ENCODE peak calls at places on chromosomes 5 and 9, in eight cellular contexts. One of them, this sample, is unnamed.

GRCh38 chr9:36991516-36992134 is 42.4 kb downstream of the PAX5 start:
- DNase-seq in activated CD4-positive, alpha-beta T cell treated with anti-CD3 and anti-CD28 coated beads, Interleukin-2, amount 50 U/mL, for 1 hour: peak
- DNase-seq in NCI-H1930: peak
- DNase-seq in RPMI7951: peak
- DNase-seq in C1 segment of cervical spinal cord: no peak
- DNase-seq in stimulated activated CD8-positive, alpha-beta memory T cell treated with anti-CD3 and anti-CD28 coated beads, Interleukin-7, amount 100 ng/mL, for 1 hour: no peak
- DNase-seq in CD4-positive, CD25-positive, alpha-beta regulatory T cell: no peak
- DNase-seq in foreskin fibroblast: no peak
- DNase-seq in this sample: no peak

GRCh38 chr9:21709464-21710058 is 92.9 kb upstream of the MTAP start:
- DNase-seq in activated CD4-positive, alpha-beta T cell treated with anti-CD3 and anti-CD28 coated beads, Interleukin-2, amount 50 U/mL, for 1 hour: peak
- DNase-seq in NCI-H1930: peak
- DNase-seq in RPMI7951: peak
- DNase-seq in C1 segment of cervical spinal cord: no peak
- DNase-seq in stimulated activated CD8-positive, alpha-beta memory T cell treated with anti-CD3 and anti-CD28 coated beads, Interleukin-7, amount 100 ng/mL, for 1 hour: peak
- DNase-seq in CD4-positive, CD25-positive, alpha-beta regulatory T cell: peak
- DNase-seq in foreskin fibroblast: peak
- DNase-seq in this sample: no peak

GRCh38 chr5:81315336-81315735 is 13.9 kb downstream of the ZCCHC9 start:
- DNase-seq in activated CD4-positive, alpha-beta T cell treated with anti-CD3 and anti-CD28 coated beads, Interleukin-2, amount 50 U/mL, for 1 hour: no peak
- DNase-seq in NCI-H1930: no peak
- DNase-seq in RPMI7951: peak
- DNase-seq in C1 segment of cervical spinal cord: no peak
- DNase-seq in stimulated activated CD8-positive, alpha-beta memory T cell treated with anti-CD3 and anti-CD28 coated beads, Interleukin-7, amount 100 ng/mL, for 1 hour: no peak
- DNase-seq in CD4-positive, CD25-positive, alpha-beta regulatory T cell: no peak
- DNase-seq in foreskin fibroblast: peak
- DNase-seq in this sample: peak

GRCh38 chr9:92432350-92432749 is 8.1 kb upstream of the OMD start:
- DNase-seq in activated CD4-positive, alpha-beta T cell treated with anti-CD3 and anti-CD28 coated beads, Interleukin-2, amount 50 U/mL, for 1 hour: no peak
- DNase-seq in NCI-H1930: no peak
- DNase-seq in RPMI7951: no peak
- DNase-seq in C1 segment of cervical spinal cord: no peak
- DNase-seq in stimulated activated CD8-positive, alpha-beta memory T cell treated with anti-CD3 and anti-CD28 coated beads, Interleukin-7, amount 100 ng/mL, for 1 hour: no peak
- DNase-seq in CD4-positive, CD25-positive, alpha-beta regulatory T cell: no peak
- DNase-seq in foreskin fibroblast: peak
- DNase-seq in this sample: no peak

GRCh38 chr5:34519489-34520220 is 136.5 kb upstream of the RAI14 start:
- DNase-seq in activated CD4-positive, alpha-beta T cell treated with anti-CD3 and anti-CD28 coated beads, Interleukin-2, amount 50 U/mL, for 1 hour: no peak
- DNase-seq in NCI-H1930: no peak
- DNase-seq in RPMI7951: no peak
- DNase-seq in C1 segment of cervical spinal cord: no peak
- DNase-seq in stimulated activated CD8-positive, alpha-beta memory T cell treated with anti-CD3 and anti-CD28 coated beads, Interleukin-7, amount 100 ng/mL, for 1 hour: no peak
- DNase-seq in CD4-positive, CD25-positive, alpha-beta regulatory T cell: no peak
- DNase-seq in foreskin fibroblast: peak
- DNase-seq in this sample: no peak

GRCh38 chr5:111975133-111975532 is 218.1 kb upstream of the NREP start:
- DNase-seq in activated CD4-positive, alpha-beta T cell treated with anti-CD3 and anti-CD28 coated beads, Interleukin-2, amount 50 U/mL, for 1 hour: no peak
- DNase-seq in NCI-H1930: no peak
- DNase-seq in RPMI7951: no peak
- DNase-seq in C1 segment of cervical spinal cord: no peak
- DNase-seq in stimulated activated CD8-positive, alpha-beta memory T cell treated with anti-CD3 and anti-CD28 coated beads, Interleukin-7, amount 100 ng/mL, for 1 hour: no peak
- DNase-seq in CD4-positive, CD25-positive, alpha-beta regulatory T cell: no peak
- DNase-seq in foreskin fibroblast: no peak
- DNase-seq in this sample: no peak

GRCh38 chr9:94726495-94727191 is at the start of gene AOPEP:
- DNase-seq in activated CD4-positive, alpha-beta T cell treated with anti-CD3 and anti-CD28 coated beads, Interleukin-2, amount 50 U/mL, for 1 hour: peak
- DNase-seq in NCI-H1930: peak
- DNase-seq in RPMI7951: peak
- DNase-seq in C1 segment of cervical spinal cord: peak
- DNase-seq in stimulated activated CD8-positive, alpha-beta memory T cell treated with anti-CD3 and anti-CD28 coated beads, Interleukin-7, amount 100 ng/mL, for 1 hour: peak
- DNase-seq in CD4-positive, CD25-positive, alpha-beta regulatory T cell: peak
- DNase-seq in foreskin fibroblast: peak
- DNase-seq in this sample: peak

GRCh38 chr9:93677641-93678136 is 101.3 kb downstream of the PHF2 start:
- DNase-seq in activated CD4-positive, alpha-beta T cell treated with anti-CD3 and anti-CD28 coated beads, Interleukin-2, amount 50 U/mL, for 1 hour: no peak
- DNase-seq in NCI-H1930: no peak
- DNase-seq in RPMI7951: no peak
- DNase-seq in C1 segment of cervical spinal cord: no peak
- DNase-seq in stimulated activated CD8-positive, alpha-beta memory T cell treated with anti-CD3 and anti-CD28 coated beads, Interleukin-7, amount 100 ng/mL, for 1 hour: no peak
- DNase-seq in CD4-positive, CD25-positive, alpha-beta regulatory T cell: no peak
- DNase-seq in foreskin fibroblast: no peak
- DNase-seq in this sample: no peak

GRCh38 chr9:135980926-135981630 is 19.9 kb upstream of the UBAC1 start:
- DNase-seq in activated CD4-positive, alpha-beta T cell treated with anti-CD3 and anti-CD28 coated beads, Interleukin-2, amount 50 U/mL, for 1 hour: no peak
- DNase-seq in NCI-H1930: no peak
- DNase-seq in RPMI7951: no peak
- DNase-seq in C1 segment of cervical spinal cord: no peak
- DNase-seq in stimulated activated CD8-positive, alpha-beta memory T cell treated with anti-CD3 and anti-CD28 coated beads, Interleukin-7, amount 100 ng/mL, for 1 hour: no peak
- DNase-seq in CD4-positive, CD25-positive, alpha-beta regulatory T cell: no peak
- DNase-seq in foreskin fibroblast: no peak
- DNase-seq in this sample: no peak

GRCh38 chr9:133188006-133188842 is 20.8 kb downstream of the OBP2B start:
- DNase-seq in activated CD4-positive, alpha-beta T cell treated with anti-CD3 and anti-CD28 coated beads, Interleukin-2, amount 50 U/mL, for 1 hour: no peak
- DNase-seq in NCI-H1930: no peak
- DNase-seq in RPMI7951: peak
- DNase-seq in C1 segment of cervical spinal cord: no peak
- DNase-seq in stimulated activated CD8-positive, alpha-beta memory T cell treated with anti-CD3 and anti-CD28 coated beads, Interleukin-7, amount 100 ng/mL, for 1 hour: no peak
- DNase-seq in CD4-positive, CD25-positive, alpha-beta regulatory T cell: no peak
- DNase-seq in foreskin fibroblast: no peak
- DNase-seq in this sample: no peak

GRCh38 chr5:155591273-155591672 is 577.7 kb downstream of the KIF4B start:
- DNase-seq in activated CD4-positive, alpha-beta T cell treated with anti-CD3 and anti-CD28 coated beads, Interleukin-2, amount 50 U/mL, for 1 hour: no peak
- DNase-seq in NCI-H1930: no peak
- DNase-seq in RPMI7951: no peak
- DNase-seq in C1 segment of cervical spinal cord: no peak
- DNase-seq in stimulated activated CD8-positive, alpha-beta memory T cell treated with anti-CD3 and anti-CD28 coated beads, Interleukin-7, amount 100 ng/mL, for 1 hour: no peak
- DNase-seq in CD4-positive, CD25-positive, alpha-beta regulatory T cell: no peak
- DNase-seq in foreskin fibroblast: no peak
- DNase-seq in this sample: no peak

GRCh38 chr5:50963647-50964584 is 297.5 kb downstream of the PARP8 start:
- DNase-seq in activated CD4-positive, alpha-beta T cell treated with anti-CD3 and anti-CD28 coated beads, Interleukin-2, amount 50 U/mL, for 1 hour: no peak
- DNase-seq in NCI-H1930: no peak
- DNase-seq in RPMI7951: no peak
- DNase-seq in C1 segment of cervical spinal cord: no peak
- DNase-seq in stimulated activated CD8-positive, alpha-beta memory T cell treated with anti-CD3 and anti-CD28 coated beads, Interleukin-7, amount 100 ng/mL, for 1 hour: no peak
- DNase-seq in CD4-positive, CD25-positive, alpha-beta regulatory T cell: no peak
- DNase-seq in foreskin fibroblast: peak
- DNase-seq in this sample: no peak

GRCh38 chr5:125190232-125191051 is 444.0 kb upstream of the ZNF608 start:
- DNase-seq in activated CD4-positive, alpha-beta T cell treated with anti-CD3 and anti-CD28 coated beads, Interleukin-2, amount 50 U/mL, for 1 hour: no peak
- DNase-seq in NCI-H1930: no peak
- DNase-seq in RPMI7951: peak
- DNase-seq in C1 segment of cervical spinal cord: no peak
- DNase-seq in stimulated activated CD8-positive, alpha-beta memory T cell treated with anti-CD3 and anti-CD28 coated beads, Interleukin-7, amount 100 ng/mL, for 1 hour: no peak
- DNase-seq in CD4-positive, CD25-positive, alpha-beta regulatory T cell: no peak
- DNase-seq in foreskin fibroblast: peak
- DNase-seq in this sample: no peak

GRCh38 chr5:181119105-181119504 is 11.9 kb downstream of the OR2V1 start:
- DNase-seq in activated CD4-positive, alpha-beta T cell treated with anti-CD3 and anti-CD28 coated beads, Interleukin-2, amount 50 U/mL, for 1 hour: no peak
- DNase-seq in NCI-H1930: no peak
- DNase-seq in RPMI7951: no peak
- DNase-seq in C1 segment of cervical spinal cord: no peak
- DNase-seq in stimulated activated CD8-positive, alpha-beta memory T cell treated with anti-CD3 and anti-CD28 coated beads, Interleukin-7, amount 100 ng/mL, for 1 hour: no peak
- DNase-seq in CD4-positive, CD25-positive, alpha-beta regulatory T cell: no peak
- DNase-seq in foreskin fibroblast: no peak
- DNase-seq in this sample: no peak

GRCh38 chr5:191949-192690 is 825 bp downstream of the LRRC14B start:
- DNase-seq in activated CD4-positive, alpha-beta T cell treated with anti-CD3 and anti-CD28 coated beads, Interleukin-2, amount 50 U/mL, for 1 hour: no peak
- DNase-seq in NCI-H1930: no peak
- DNase-seq in RPMI7951: no peak
- DNase-seq in C1 segment of cervical spinal cord: no peak
- DNase-seq in stimulated activated CD8-positive, alpha-beta memory T cell treated with anti-CD3 and anti-CD28 coated beads, Interleukin-7, amount 100 ng/mL, for 1 hour: no peak
- DNase-seq in CD4-positive, CD25-positive, alpha-beta regulatory T cell: no peak
- DNase-seq in foreskin fibroblast: no peak
- DNase-seq in this sample: no peak

GRCh38 chr5:148666353-148666752 is 12.0 kb upstream of the HTR4 start:
- DNase-seq in activated CD4-positive, alpha-beta T cell treated with anti-CD3 and anti-CD28 coated beads, Interleukin-2, amount 50 U/mL, for 1 hour: no peak
- DNase-seq in NCI-H1930: no peak
- DNase-seq in RPMI7951: no peak
- DNase-seq in C1 segment of cervical spinal cord: no peak
- DNase-seq in stimulated activated CD8-positive, alpha-beta memory T cell treated with anti-CD3 and anti-CD28 coated beads, Interleukin-7, amount 100 ng/mL, for 1 hour: no peak
- DNase-seq in CD4-positive, CD25-positive, alpha-beta regulatory T cell: no peak
- DNase-seq in foreskin fibroblast: no peak
- DNase-seq in this sample: no peak

GRCh38 chr9:92795000-92795399 is 30.4 kb upstream of the BICD2 start:
- DNase-seq in activated CD4-positive, alpha-beta T cell treated with anti-CD3 and anti-CD28 coated beads, Interleukin-2, amount 50 U/mL, for 1 hour: no peak
- DNase-seq in NCI-H1930: no peak
- DNase-seq in RPMI7951: no peak
- DNase-seq in C1 segment of cervical spinal cord: no peak
- DNase-seq in stimulated activated CD8-positive, alpha-beta memory T cell treated with anti-CD3 and anti-CD28 coated beads, Interleukin-7, amount 100 ng/mL, for 1 hour: no peak
- DNase-seq in CD4-positive, CD25-positive, alpha-beta regulatory T cell: no peak
- DNase-seq in foreskin fibroblast: no peak
- DNase-seq in this sample: no peak

GRCh38 chr5:103514381-103514780 is 48.2 kb downstream of the NUDT12 start:
- DNase-seq in activated CD4-positive, alpha-beta T cell treated with anti-CD3 and anti-CD28 coated beads, Interleukin-2, amount 50 U/mL, for 1 hour: no peak
- DNase-seq in NCI-H1930: no peak
- DNase-seq in RPMI7951: no peak
- DNase-seq in C1 segment of cervical spinal cord: no peak
- DNase-seq in stimulated activated CD8-positive, alpha-beta memory T cell treated with anti-CD3 and anti-CD28 coated beads, Interleukin-7, amount 100 ng/mL, for 1 hour: no peak
- DNase-seq in CD4-positive, CD25-positive, alpha-beta regulatory T cell: no peak
- DNase-seq in foreskin fibroblast: no peak
- DNase-seq in this sample: no peak

GRCh38 chr9:76733096-76733495 is 31.1 kb upstream of the PCA3 start:
- DNase-seq in activated CD4-positive, alpha-beta T cell treated with anti-CD3 and anti-CD28 coated beads, Interleukin-2, amount 50 U/mL, for 1 hour: no peak
- DNase-seq in NCI-H1930: no peak
- DNase-seq in RPMI7951: no peak
- DNase-seq in C1 segment of cervical spinal cord: no peak
- DNase-seq in stimulated activated CD8-positive, alpha-beta memory T cell treated with anti-CD3 and anti-CD28 coated beads, Interleukin-7, amount 100 ng/mL, for 1 hour: no peak
- DNase-seq in CD4-positive, CD25-positive, alpha-beta regulatory T cell: no peak
- DNase-seq in foreskin fibroblast: no peak
- DNase-seq in this sample: no peak

GRCh38 chr5:171850354-171850947 is 64.8 kb downstream of the SMIM23 start:
- DNase-seq in activated CD4-positive, alpha-beta T cell treated with anti-CD3 and anti-CD28 coated beads, Interleukin-2, amount 50 U/mL, for 1 hour: no peak
- DNase-seq in NCI-H1930: no peak
- DNase-seq in RPMI7951: peak
- DNase-seq in C1 segment of cervical spinal cord: no peak
- DNase-seq in stimulated activated CD8-positive, alpha-beta memory T cell treated with anti-CD3 and anti-CD28 coated beads, Interleukin-7, amount 100 ng/mL, for 1 hour: no peak
- DNase-seq in CD4-positive, CD25-positive, alpha-beta regulatory T cell: no peak
- DNase-seq in foreskin fibroblast: peak
- DNase-seq in this sample: no peak

GRCh38 chr5:174532453-174533126 is 191.8 kb upstream of the MSX2 start:
- DNase-seq in activated CD4-positive, alpha-beta T cell treated with anti-CD3 and anti-CD28 coated beads, Interleukin-2, amount 50 U/mL, for 1 hour: no peak
- DNase-seq in NCI-H1930: no peak
- DNase-seq in RPMI7951: peak
- DNase-seq in C1 segment of cervical spinal cord: no peak
- DNase-seq in stimulated activated CD8-positive, alpha-beta memory T cell treated with anti-CD3 and anti-CD28 coated beads, Interleukin-7, amount 100 ng/mL, for 1 hour: no peak
- DNase-seq in CD4-positive, CD25-positive, alpha-beta regulatory T cell: no peak
- DNase-seq in foreskin fibroblast: peak
- DNase-seq in this sample: peak

GRCh38 chr5:59557572-59557971 is 336.0 kb downstream of the PDE4D start:
- DNase-seq in activated CD4-positive, alpha-beta T cell treated with anti-CD3 and anti-CD28 coated beads, Interleukin-2, amount 50 U/mL, for 1 hour: no peak
- DNase-seq in NCI-H1930: no peak
- DNase-seq in RPMI7951: no peak
- DNase-seq in C1 segment of cervical spinal cord: no peak
- DNase-seq in stimulated activated CD8-positive, alpha-beta memory T cell treated with anti-CD3 and anti-CD28 coated beads, Interleukin-7, amount 100 ng/mL, for 1 hour: no peak
- DNase-seq in CD4-positive, CD25-positive, alpha-beta regulatory T cell: no peak
- DNase-seq in foreskin fibroblast: no peak
- DNase-seq in this sample: no peak

GRCh38 chr5:164319161-164319560 is 813.7 kb downstream of the MAT2B start:
- DNase-seq in activated CD4-positive, alpha-beta T cell treated with anti-CD3 and anti-CD28 coated beads, Interleukin-2, amount 50 U/mL, for 1 hour: no peak
- DNase-seq in NCI-H1930: no peak
- DNase-seq in RPMI7951: no peak
- DNase-seq in C1 segment of cervical spinal cord: no peak
- DNase-seq in stimulated activated CD8-positive, alpha-beta memory T cell treated with anti-CD3 and anti-CD28 coated beads, Interleukin-7, amount 100 ng/mL, for 1 hour: no peak
- DNase-seq in CD4-positive, CD25-positive, alpha-beta regulatory T cell: no peak
- DNase-seq in foreskin fibroblast: no peak
- DNase-seq in this sample: no peak

GRCh38 chr9:137611623-137612609 is 6.4 kb downstream of the ARRDC1 start:
- DNase-seq in activated CD4-positive, alpha-beta T cell treated with anti-CD3 and anti-CD28 coated beads, Interleukin-2, amount 50 U/mL, for 1 hour: peak
- DNase-seq in NCI-H1930: no peak
- DNase-seq in RPMI7951: peak
- DNase-seq in C1 segment of cervical spinal cord: no peak
- DNase-seq in stimulated activated CD8-positive, alpha-beta memory T cell treated with anti-CD3 and anti-CD28 coated beads, Interleukin-7, amount 100 ng/mL, for 1 hour: no peak
- DNase-seq in CD4-positive, CD25-positive, alpha-beta regulatory T cell: no peak
- DNase-seq in foreskin fibroblast: peak
- DNase-seq in this sample: no peak

GRCh38 chr9:23695572-23695971 is 130.5 kb downstream of the ELAVL2 start:
- DNase-seq in activated CD4-positive, alpha-beta T cell treated with anti-CD3 and anti-CD28 coated beads, Interleukin-2, amount 50 U/mL, for 1 hour: no peak
- DNase-seq in NCI-H1930: no peak
- DNase-seq in RPMI7951: no peak
- DNase-seq in C1 segment of cervical spinal cord: no peak
- DNase-seq in stimulated activated CD8-positive, alpha-beta memory T cell treated with anti-CD3 and anti-CD28 coated beads, Interleukin-7, amount 100 ng/mL, for 1 hour: no peak
- DNase-seq in CD4-positive, CD25-positive, alpha-beta regulatory T cell: no peak
- DNase-seq in foreskin fibroblast: no peak
- DNase-seq in this sample: no peak

GRCh38 chr9:75866273-75866871 is 24.1 kb upstream of the PCSK5 start:
- DNase-seq in activated CD4-positive, alpha-beta T cell treated with anti-CD3 and anti-CD28 coated beads, Interleukin-2, amount 50 U/mL, for 1 hour: peak
- DNase-seq in NCI-H1930: peak
- DNase-seq in RPMI7951: peak
- DNase-seq in C1 segment of cervical spinal cord: no peak
- DNase-seq in stimulated activated CD8-positive, alpha-beta memory T cell treated with anti-CD3 and anti-CD28 coated beads, Interleukin-7, amount 100 ng/mL, for 1 hour: no peak
- DNase-seq in CD4-positive, CD25-positive, alpha-beta regulatory T cell: no peak
- DNase-seq in foreskin fibroblast: peak
- DNase-seq in this sample: peak

GRCh38 chr5:179862296-179862695 is 3.7 kb upstream of the MRNIP start:
- DNase-seq in activated CD4-positive, alpha-beta T cell treated with anti-CD3 and anti-CD28 coated beads, Interleukin-2, amount 50 U/mL, for 1 hour: no peak
- DNase-seq in NCI-H1930: no peak
- DNase-seq in RPMI7951: no peak
- DNase-seq in C1 segment of cervical spinal cord: no peak
- DNase-seq in stimulated activated CD8-positive, alpha-beta memory T cell treated with anti-CD3 and anti-CD28 coated beads, Interleukin-7, amount 100 ng/mL, for 1 hour: no peak
- DNase-seq in CD4-positive, CD25-positive, alpha-beta regulatory T cell: no peak
- DNase-seq in foreskin fibroblast: no peak
- DNase-seq in this sample: no peak

GRCh38 chr9:95511232-95511951 is 5.4 kb downstream of the PTCH1 start:
- DNase-seq in activated CD4-positive, alpha-beta T cell treated with anti-CD3 and anti-CD28 coated beads, Interleukin-2, amount 50 U/mL, for 1 hour: no peak
- DNase-seq in NCI-H1930: peak
- DNase-seq in RPMI7951: peak
- DNase-seq in C1 segment of cervical spinal cord: peak
- DNase-seq in stimulated activated CD8-positive, alpha-beta memory T cell treated with anti-CD3 and anti-CD28 coated beads, Interleukin-7, amount 100 ng/mL, for 1 hour: no peak
- DNase-seq in CD4-positive, CD25-positive, alpha-beta regulatory T cell: no peak
- DNase-seq in foreskin fibroblast: peak
- DNase-seq in this sample: no peak

GRCh38 chr9:128333368-128333969 is 6.9 kb upstream of the SLC27A4 start:
- DNase-seq in activated CD4-positive, alpha-beta T cell treated with anti-CD3 and anti-CD28 coated beads, Interleukin-2, amount 50 U/mL, for 1 hour: no peak
- DNase-seq in NCI-H1930: no peak
- DNase-seq in RPMI7951: no peak
- DNase-seq in C1 segment of cervical spinal cord: no peak
- DNase-seq in stimulated activated CD8-positive, alpha-beta memory T cell treated with anti-CD3 and anti-CD28 coated beads, Interleukin-7, amount 100 ng/mL, for 1 hour: no peak
- DNase-seq in CD4-positive, CD25-positive, alpha-beta regulatory T cell: no peak
- DNase-seq in foreskin fibroblast: no peak
- DNase-seq in this sample: no peak

GRCh38 chr9:127805620-127806019 is 2.9 kb downstream of the FPGS start:
- DNase-seq in activated CD4-positive, alpha-beta T cell treated with anti-CD3 and anti-CD28 coated beads, Interleukin-2, amount 50 U/mL, for 1 hour: no peak
- DNase-seq in NCI-H1930: peak
- DNase-seq in RPMI7951: no peak
- DNase-seq in C1 segment of cervical spinal cord: no peak
- DNase-seq in stimulated activated CD8-positive, alpha-beta memory T cell treated with anti-CD3 and anti-CD28 coated beads, Interleukin-7, amount 100 ng/mL, for 1 hour: no peak
- DNase-seq in CD4-positive, CD25-positive, alpha-beta regulatory T cell: no peak
- DNase-seq in foreskin fibroblast: peak
- DNase-seq in this sample: no peak

GRCh38 chr9:113350338-113350672 is 964 bp downstream of the BSPRY start:
- DNase-seq in activated CD4-positive, alpha-beta T cell treated with anti-CD3 and anti-CD28 coated beads, Interleukin-2, amount 50 U/mL, for 1 hour: no peak
- DNase-seq in NCI-H1930: no peak
- DNase-seq in RPMI7951: no peak
- DNase-seq in C1 segment of cervical spinal cord: no peak
- DNase-seq in stimulated activated CD8-positive, alpha-beta memory T cell treated with anti-CD3 and anti-CD28 coated beads, Interleukin-7, amount 100 ng/mL, for 1 hour: no peak
- DNase-seq in CD4-positive, CD25-positive, alpha-beta regulatory T cell: no peak
- DNase-seq in foreskin fibroblast: no peak
- DNase-seq in this sample: no peak

GRCh38 chr9:137451976-137452760 is 7.0 kb downstream of the NSMF start:
- DNase-seq in activated CD4-positive, alpha-beta T cell treated with anti-CD3 and anti-CD28 coated beads, Interleukin-2, amount 50 U/mL, for 1 hour: no peak
- DNase-seq in NCI-H1930: no peak
- DNase-seq in RPMI7951: no peak
- DNase-seq in C1 segment of cervical spinal cord: no peak
- DNase-seq in stimulated activated CD8-positive, alpha-beta memory T cell treated with anti-CD3 and anti-CD28 coated beads, Interleukin-7, amount 100 ng/mL, for 1 hour: no peak
- DNase-seq in CD4-positive, CD25-positive, alpha-beta regulatory T cell: peak
- DNase-seq in foreskin fibroblast: no peak
- DNase-seq in this sample: no peak

GRCh38 chr9:15222313-15222712 is 84.7 kb downstream of the TTC39B start:
- DNase-seq in activated CD4-positive, alpha-beta T cell treated with anti-CD3 and anti-CD28 coated beads, Interleukin-2, amount 50 U/mL, for 1 hour: no peak
- DNase-seq in NCI-H1930: no peak
- DNase-seq in RPMI7951: no peak
- DNase-seq in C1 segment of cervical spinal cord: no peak
- DNase-seq in stimulated activated CD8-positive, alpha-beta memory T cell treated with anti-CD3 and anti-CD28 coated beads, Interleukin-7, amount 100 ng/mL, for 1 hour: no peak
- DNase-seq in CD4-positive, CD25-positive, alpha-beta regulatory T cell: no peak
- DNase-seq in foreskin fibroblast: peak
- DNase-seq in this sample: peak

GRCh38 chr5:107512029-107512428 is 158.7 kb downstream of the EFNA5 start:
- DNase-seq in activated CD4-positive, alpha-beta T cell treated with anti-CD3 and anti-CD28 coated beads, Interleukin-2, amount 50 U/mL, for 1 hour: no peak
- DNase-seq in NCI-H1930: no peak
- DNase-seq in RPMI7951: no peak
- DNase-seq in C1 segment of cervical spinal cord: no peak
- DNase-seq in stimulated activated CD8-positive, alpha-beta memory T cell treated with anti-CD3 and anti-CD28 coated beads, Interleukin-7, amount 100 ng/mL, for 1 hour: no peak
- DNase-seq in CD4-positive, CD25-positive, alpha-beta regulatory T cell: no peak
- DNase-seq in foreskin fibroblast: no peak
- DNase-seq in this sample: no peak